ENCODE peak calls at places on chromosome 4, in ten cellular contexts. One of them, this sample, is unnamed. For H3K4me1, the result is how much of the 10 kb centered on the place peaks cover.

GRCh38 chr4:131644619-131645018 is 1504.5 kb upstream of the PCDH10 start:
- DNase-seq in OCI-LY7: no peak
- DNase-seq in PC-9: peak
- DNase-seq in A549: no peak
- DNase-seq in IMR-90: peak
- DNase-seq in SK-N-SH: peak
- DNase-seq in ovary: no peak
- DNase-seq in tibial artery: no peak
- DNase-seq in upper lobe of right lung: no peak
- DNase-seq in HCT116: peak
- DNase-seq in this sample: no peak

GRCh38 chr4:104879854-104880253 is 266.8 kb upstream of the TET2 start:
- DNase-seq in IMR-90: no peak
- DNase-seq in HCT116: no peak
- DNase-seq in OCI-LY7: no peak
- DNase-seq in A549: no peak
- DNase-seq in tibial artery: no peak
- DNase-seq in upper lobe of right lung: no peak
- DNase-seq in SK-N-SH: no peak
- DNase-seq in PC-9: no peak
- DNase-seq in ovary: no peak
- DNase-seq in this sample: no peak

GRCh38 chr4:73021634-73022033 is 47.9 kb downstream of the COX18 start:
- DNase-seq in A549: peak
- DNase-seq in tibial artery: no peak
- DNase-seq in PC-9: peak
- DNase-seq in OCI-LY7: peak
- DNase-seq in SK-N-SH: peak
- DNase-seq in IMR-90: peak
- DNase-seq in ovary: no peak
- DNase-seq in upper lobe of right lung: no peak
- DNase-seq in HCT116: peak
- DNase-seq in this sample: no peak

GRCh38 chr4:23890369-23891063 is 669 bp upstream of the PPARGC1A start:
- DNase-seq in tibial artery: no peak
- DNase-seq in SK-N-SH: no peak
- DNase-seq in PC-9: no peak
- DNase-seq in A549: no peak
- DNase-seq in OCI-LY7: no peak
- DNase-seq in HCT116: no peak
- DNase-seq in upper lobe of right lung: no peak
- DNase-seq in ovary: no peak
- DNase-seq in IMR-90: no peak
- DNase-seq in this sample: no peak

GRCh38 chr4:137378393-137379290 is 153.7 kb downstream of the PCDH18 start:
- DNase-seq in SK-N-SH: no peak
- DNase-seq in tibial artery: no peak
- DNase-seq in upper lobe of right lung: no peak
- DNase-seq in IMR-90: no peak
- DNase-seq in HCT116: no peak
- DNase-seq in PC-9: no peak
- DNase-seq in ovary: no peak
- DNase-seq in A549: no peak
- DNase-seq in OCI-LY7: no peak
- DNase-seq in this sample: no peak

GRCh38 chr4:2296621-2297601 is 35.0 kb upstream of the MXD4 start:
- DNase-seq in tibial artery: no peak
- DNase-seq in OCI-LY7: peak
- DNase-seq in PC-9: no peak
- DNase-seq in HCT116: no peak
- DNase-seq in upper lobe of right lung: peak
- DNase-seq in A549: no peak
- DNase-seq in SK-N-SH: peak
- DNase-seq in IMR-90: no peak
- DNase-seq in ovary: no peak
- DNase-seq in this sample: no peak

GRCh38 chr4:107665001-107665400 is 55.0 kb downstream of the PAPSS1 start:
- DNase-seq in IMR-90: peak
- DNase-seq in PC-9: no peak
- DNase-seq in upper lobe of right lung: no peak
- DNase-seq in tibial artery: no peak
- DNase-seq in SK-N-SH: no peak
- DNase-seq in OCI-LY7: no peak
- DNase-seq in ovary: no peak
- DNase-seq in A549: no peak
- DNase-seq in HCT116: no peak
- DNase-seq in this sample: no peak

GRCh38 chr4:183347586-183347985 is 25.4 kb upstream of the CLDN24 start:
- DNase-seq in A549: no peak
- DNase-seq in ovary: no peak
- DNase-seq in HCT116: no peak
- DNase-seq in tibial artery: no peak
- DNase-seq in upper lobe of right lung: no peak
- DNase-seq in SK-N-SH: no peak
- DNase-seq in IMR-90: peak
- DNase-seq in OCI-LY7: no peak
- DNase-seq in PC-9: no peak
- DNase-seq in this sample: no peak

GRCh38 chr4:75004755-75005668 is 72.1 kb downstream of the PARM1 start:
- DNase-seq in upper lobe of right lung: no peak
- DNase-seq in PC-9: peak
- DNase-seq in HCT116: no peak
- DNase-seq in tibial artery: no peak
- DNase-seq in SK-N-SH: no peak
- DNase-seq in IMR-90: no peak
- DNase-seq in OCI-LY7: no peak
- DNase-seq in A549: no peak
- DNase-seq in ovary: no peak
- DNase-seq in this sample: no peak

GRCh38 chr4:10033191-10033881 is 12.0 kb upstream of the SLC2A9 start:
- DNase-seq in A549: no peak
- DNase-seq in OCI-LY7: no peak
- DNase-seq in tibial artery: peak
- DNase-seq in upper lobe of right lung: no peak
- DNase-seq in ovary: no peak
- DNase-seq in PC-9: peak
- DNase-seq in HCT116: no peak
- DNase-seq in SK-N-SH: no peak
- DNase-seq in IMR-90: peak
- DNase-seq in this sample: no peak

GRCh38 chr4:85913925-85914694 is 439.2 kb downstream of the ARHGAP24 start:
- DNase-seq in tibial artery: no peak
- DNase-seq in OCI-LY7: no peak
- DNase-seq in upper lobe of right lung: no peak
- DNase-seq in IMR-90: no peak
- DNase-seq in PC-9: no peak
- DNase-seq in ovary: no peak
- DNase-seq in SK-N-SH: no peak
- DNase-seq in HCT116: no peak
- DNase-seq in A549: no peak
- DNase-seq in this sample: no peak

GRCh38 chr4:85905761-85906160 is 430.8 kb downstream of the ARHGAP24 start:
- DNase-seq in IMR-90: no peak
- DNase-seq in upper lobe of right lung: no peak
- DNase-seq in A549: no peak
- DNase-seq in HCT116: no peak
- DNase-seq in ovary: no peak
- DNase-seq in tibial artery: no peak
- DNase-seq in OCI-LY7: no peak
- DNase-seq in PC-9: no peak
- DNase-seq in SK-N-SH: no peak
- DNase-seq in this sample: no peak

GRCh38 chr4:85910985-85911384 is 436.0 kb downstream of the ARHGAP24 start:
- DNase-seq in SK-N-SH: no peak
- DNase-seq in IMR-90: no peak
- DNase-seq in OCI-LY7: no peak
- DNase-seq in upper lobe of right lung: no peak
- DNase-seq in A549: no peak
- DNase-seq in ovary: no peak
- DNase-seq in PC-9: no peak
- DNase-seq in HCT116: no peak
- DNase-seq in tibial artery: no peak
- DNase-seq in this sample: no peak

DNA sequence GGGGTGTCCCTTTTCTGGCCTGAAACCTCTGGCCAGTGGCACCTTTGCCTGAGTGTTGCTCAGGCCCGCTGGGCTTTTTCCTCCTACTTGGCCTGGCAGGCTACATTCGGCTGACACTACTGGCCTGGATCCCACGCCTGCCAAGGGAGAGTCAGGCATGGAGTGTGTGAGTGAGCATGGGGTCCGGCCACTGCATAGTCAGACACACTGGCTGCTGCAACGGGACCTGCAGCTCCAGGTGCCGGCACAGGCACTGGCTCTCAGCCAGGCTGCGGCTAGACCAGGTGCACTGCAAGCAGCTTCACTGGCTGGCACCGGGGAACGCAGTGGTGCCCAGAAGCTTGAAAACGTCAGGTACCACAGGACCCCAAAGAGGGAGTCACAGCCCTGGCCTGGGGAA is 434.9 kb downstream of the ARHGAP24 start:
- DNase-seq in ovary: no peak
- DNase-seq in tibial artery: no peak
- DNase-seq in PC-9: no peak
- DNase-seq in A549: no peak
- DNase-seq in HCT116: no peak
- DNase-seq in OCI-LY7: no peak
- DNase-seq in IMR-90: no peak
- DNase-seq in upper lobe of right lung: no peak
- DNase-seq in SK-N-SH: no peak
- DNase-seq in this sample: no peak
- H3K4me1 ChIP-seq in ovary: under half
- H3K4me1 ChIP-seq in tibial artery: under half
- H3K4me1 ChIP-seq in PC-9: under half
- H3K4me1 ChIP-seq in A549: under half
- H3K4me1 ChIP-seq in HCT116: under half
- H3K4me1 ChIP-seq in OCI-LY7: under half
- H3K4me1 ChIP-seq in IMR-90: under half
- H3K4me1 ChIP-seq in upper lobe of right lung: under half
- H3K4me1 ChIP-seq in SK-N-SH: under half
- H3K4me1 ChIP-seq in this sample: under half

DNA sequence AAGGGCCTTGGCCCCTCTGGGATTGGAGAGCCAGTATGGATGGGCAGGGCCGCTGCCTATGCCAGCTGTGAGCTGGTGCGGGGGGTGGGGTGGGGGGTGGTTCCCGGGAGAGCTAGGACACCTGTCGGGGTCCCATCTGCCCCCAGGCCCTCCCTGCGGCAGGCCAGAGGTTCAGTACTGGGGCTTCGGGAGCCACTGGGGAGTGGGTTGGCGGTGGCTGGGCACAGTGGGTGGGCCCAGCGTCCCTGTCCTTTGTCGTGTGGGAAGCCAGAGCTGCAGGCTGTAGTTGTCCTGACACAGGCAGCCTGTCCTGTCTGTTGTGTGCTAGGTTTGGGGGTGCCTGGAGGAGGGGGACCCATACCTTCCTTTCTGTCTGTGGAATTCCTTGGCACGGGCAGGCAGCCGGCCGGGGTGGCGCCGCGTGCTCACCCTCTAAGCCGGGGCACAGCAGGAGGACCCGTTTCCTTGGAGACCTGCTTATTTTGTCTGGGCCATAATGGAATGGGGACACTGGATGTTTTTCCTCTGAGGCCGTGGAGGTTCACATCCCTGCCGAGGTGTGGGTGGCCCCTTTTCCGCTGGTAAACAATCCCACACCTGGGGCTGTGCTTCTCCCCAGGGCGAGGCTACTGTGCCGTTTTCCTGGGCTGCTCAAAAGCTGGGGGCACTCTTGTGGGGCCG is 14.8 kb downstream of the DOK7 start:
- DNase-seq in IMR-90: no peak
- DNase-seq in OCI-LY7: no peak
- DNase-seq in HCT116: no peak
- DNase-seq in upper lobe of right lung: no peak
- DNase-seq in ovary: no peak
- DNase-seq in tibial artery: no peak
- DNase-seq in PC-9: no peak
- DNase-seq in A549: no peak
- DNase-seq in SK-N-SH: no peak
- DNase-seq in this sample: no peak
- H3K4me1 ChIP-seq in IMR-90: under half
- H3K4me1 ChIP-seq in OCI-LY7: under half
- H3K4me1 ChIP-seq in HCT116: under half
- H3K4me1 ChIP-seq in upper lobe of right lung: under half
- H3K4me1 ChIP-seq in ovary: under half
- H3K4me1 ChIP-seq in tibial artery: under half
- H3K4me1 ChIP-seq in PC-9: under half
- H3K4me1 ChIP-seq in A549: under half
- H3K4me1 ChIP-seq in SK-N-SH: under half
- H3K4me1 ChIP-seq in this sample: under half

DNA sequence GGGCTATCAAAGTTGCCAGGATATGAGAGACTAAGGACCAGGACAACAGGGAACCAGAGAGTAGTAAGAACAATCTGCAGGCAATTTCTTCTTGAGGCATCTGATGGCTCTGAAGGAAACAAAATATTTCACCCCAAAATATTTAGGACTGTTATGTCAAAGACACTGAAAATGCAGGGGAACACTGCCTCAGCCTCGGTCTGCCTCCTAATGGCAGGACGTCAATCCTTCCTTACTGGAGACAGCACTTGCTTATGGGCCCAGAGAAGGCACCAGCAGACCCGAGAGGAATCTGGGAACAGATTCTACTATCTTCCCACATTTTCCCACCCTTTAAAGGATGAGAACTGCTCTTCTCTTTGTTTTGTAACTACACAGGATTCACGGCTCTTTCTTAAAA is 23.3 kb downstream of the RNF150 start:
- DNase-seq in IMR-90: no peak
- DNase-seq in A549: no peak
- DNase-seq in upper lobe of right lung: no peak
- DNase-seq in ovary: no peak
- DNase-seq in PC-9: no peak
- DNase-seq in HCT116: no peak
- DNase-seq in SK-N-SH: no peak
- DNase-seq in tibial artery: no peak
- DNase-seq in OCI-LY7: no peak
- DNase-seq in this sample: no peak
- H3K4me1 ChIP-seq in IMR-90: under half
- H3K4me1 ChIP-seq in A549: under half
- H3K4me1 ChIP-seq in upper lobe of right lung: under half
- H3K4me1 ChIP-seq in ovary: under half
- H3K4me1 ChIP-seq in PC-9: under half
- H3K4me1 ChIP-seq in HCT116: under half
- H3K4me1 ChIP-seq in SK-N-SH: under half
- H3K4me1 ChIP-seq in tibial artery: under half
- H3K4me1 ChIP-seq in OCI-LY7: under half
- H3K4me1 ChIP-seq in this sample: under half

DNA sequence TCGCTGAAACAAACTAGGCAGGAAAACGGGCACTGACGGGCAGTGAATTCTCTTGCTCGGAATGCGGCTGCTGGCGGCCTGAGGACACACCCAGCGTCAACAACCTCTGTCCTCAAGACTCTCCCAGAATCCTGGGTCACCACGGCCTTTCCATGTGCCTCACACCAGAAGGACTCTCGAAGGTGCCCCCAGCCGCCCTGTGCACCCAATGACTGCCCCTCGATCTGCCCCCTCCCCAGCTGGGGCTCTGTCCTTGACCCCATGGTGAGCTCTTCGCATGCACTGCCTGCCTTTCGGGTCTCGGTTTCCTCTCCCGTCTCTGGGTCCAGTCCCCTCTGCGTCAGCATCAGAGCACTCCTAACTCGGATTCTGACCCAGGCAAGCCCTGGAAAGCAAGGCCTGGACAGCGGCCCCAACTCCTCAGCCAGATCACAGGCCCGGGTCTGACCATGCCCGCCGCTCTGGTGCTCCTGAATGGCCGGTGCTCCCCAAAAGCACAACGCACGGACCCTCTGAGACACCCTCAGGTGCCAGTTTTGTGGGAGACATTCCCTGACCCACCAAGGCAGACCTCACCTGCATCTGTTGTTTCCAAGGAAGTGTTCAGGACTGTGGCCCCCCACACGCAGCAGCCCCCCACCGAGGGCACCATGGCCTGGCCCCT is 56.0 kb downstream of the ACOX3 start:
- DNase-seq in OCI-LY7: no peak
- DNase-seq in SK-N-SH: no peak
- DNase-seq in A549: no peak
- DNase-seq in HCT116: no peak
- DNase-seq in IMR-90: no peak
- DNase-seq in PC-9: no peak
- DNase-seq in upper lobe of right lung: no peak
- DNase-seq in ovary: no peak
- DNase-seq in tibial artery: no peak
- DNase-seq in this sample: no peak
- H3K4me1 ChIP-seq in OCI-LY7: under half
- H3K4me1 ChIP-seq in SK-N-SH: under half
- H3K4me1 ChIP-seq in A549: under half
- H3K4me1 ChIP-seq in HCT116: under half
- H3K4me1 ChIP-seq in IMR-90: under half
- H3K4me1 ChIP-seq in PC-9: under half
- H3K4me1 ChIP-seq in upper lobe of right lung: under half
- H3K4me1 ChIP-seq in ovary: under half
- H3K4me1 ChIP-seq in tibial artery: under half
- H3K4me1 ChIP-seq in this sample: under half